ENCODE peak calls at places on chromosomes 11 and 22, in four cellular contexts. W, B, S and R are unnamed samples.
A peak's percentile ranks its signal among the peaks of the same experiment; 100 is the strongest.

GRCh38 chr11:129440028-129440630 is 64.5 kb downstream of the BARX2 start:
- DNase-seq in W (no peak), B (no peak), S (no peak), R (no peak)

GRCh38 chr11:86748296-86748695 is 52.0 kb upstream of the PRSS23 start:
- DNase-seq in W (no peak), B (no peak), S (no peak), R (no peak)

GRCh38 chr22:42924436-42924835 is 67.4 kb upstream of the ARFGAP3 start:
- DNase-seq in W (no peak), B (no peak), S (no peak), R (no peak)

GRCh38 chr11:72238492-72239295 is 5.3 kb downstream of the PHOX2A start:
- DNase-seq in W (peak; percentile 11), B (no peak), S (no peak), R (no peak)

GRCh38 chr11:12717851-12718291 is 43.6 kb downstream of the TEAD1 start:
- DNase-seq in W (no peak), B (no peak), S (no peak), R (no peak)

GRCh38 chr11:62883677-62884076 is 3.0 kb downstream of the SLC3A2 start:
- DNase-seq in W (no peak), B (no peak), S (no peak), R (no peak)

GRCh38 chr11:113176971-113177370 is 137.4 kb upstream of the TTC12 start:
- DNase-seq in W (no peak), B (no peak), S (no peak), R (no peak)

GRCh38 chr22:30267382-30268302 is 991 bp upstream of the OSM start:
- DNase-seq in W (no peak), B (no peak), S (no peak), R (no peak)

GRCh38 chr22:38046070-38046748 is 11.0 kb upstream of the PICK1 start:
- DNase-seq in W (no peak), B (no peak), S (no peak), R (no peak)

GRCh38 chr11:130525307-130525706 is 76.9 kb downstream of the ADAMTS15 start:
- DNase-seq in W (no peak), B (no peak), S (no peak), R (no peak)

GRCh38 chr11:18706330-18707243 is 8.0 kb downstream of the TMEM86A start:
- DNase-seq in W (no peak), B (no peak), S (no peak), R (no peak)

GRCh38 chr11:62150887-62151736 is 27.3 kb downstream of the INCENP start:
- DNase-seq in W (no peak), B (no peak), S (no peak), R (no peak)

GRCh38 chr11:19664896-19665548 is 47.6 kb upstream of the NAV2 start:
- DNase-seq in W (peak; percentile 46), B (no peak), S (no peak), R (peak; percentile 75)

GRCh38 chr11:3920148-3920852 is 64.8 kb downstream of the STIM1 start:
- DNase-seq in W (peak; percentile 67), B (no peak), S (no peak), R (peak; percentile 67)

GRCh38 chr11:65726660-65727059 is 6.1 kb upstream of the RNASEH2C start:
- DNase-seq in W (no peak), B (no peak), S (no peak), R (no peak)

GRCh38 chr11:5242933-5243844 is 6.5 kb downstream of the HBG1 start:
- DNase-seq in W (no peak), B (no peak), S (no peak), R (peak; percentile 53)

GRCh38 chr11:61359541-61359940 is 2.1 kb downstream of the CYB561A3 start:
- DNase-seq in W (no peak), B (no peak), S (no peak), R (no peak)

GRCh38 chr22:31155425-31155824 is 4.6 kb upstream of the RNF185 start:
- DNase-seq in W (no peak), B (no peak), S (no peak), R (peak; percentile 80)

GRCh38 chr11:118841469-118842222 is 42.0 kb upstream of the CXCR5 start:
- DNase-seq in W (no peak), B (no peak), S (no peak), R (no peak)

GRCh38 chr11:72569966-72570892 is 104.0 kb downstream of the PDE2A start:
- DNase-seq in W (no peak), B (no peak), S (no peak), R (peak; percentile 66)

GRCh38 chr11:64606796-64607380 is 15.9 kb downstream of the SLC22A12 start:
- DNase-seq in W (no peak), B (no peak), S (no peak), R (no peak)

GRCh38 chr11:57751676-57752253 is at the start of gene BTBD18:
- DNase-seq in W (no peak), B (peak; percentile 19), S (peak; percentile 57), R (peak; percentile 58)

GRCh38 chr11:86360775-86361395 is 13.8 kb upstream of the CCDC81 start:
- DNase-seq in W (no peak), B (peak; percentile 12), S (peak; percentile 41), R (peak; percentile 73)

GRCh38 chr22:36641902-36642640 is 61.5 kb downstream of the CACNG2 start:
- DNase-seq in W (no peak), B (no peak), S (no peak), R (peak; percentile 36)

GRCh38 chr11:76203131-76203925 is 3.0 kb downstream of the WNT11 start:
- DNase-seq in W (no peak), B (no peak), S (no peak), R (no peak)

GRCh38 chr22:27531782-27532530 is 269.6 kb downstream of the MN1 start:
- DNase-seq in W (no peak), B (no peak), S (no peak), R (peak; percentile 82)

GRCh38 chr22:44091751-44092150 is 67.6 kb downstream of the PARVB start:
- DNase-seq in W (no peak), B (no peak), S (no peak), R (no peak)

GRCh38 chr11:86805873-86806310 is 5.5 kb downstream of the PRSS23 start:
- DNase-seq in W (no peak), B (no peak), S (no peak), R (no peak)

GRCh38 chr11:128328955-128329551 is 258.3 kb downstream of the ETS1 start:
- DNase-seq in W (no peak), B (no peak), S (no peak), R (no peak)

GRCh38 chr11:87144266-87144665 is 106.5 kb downstream of the TMEM135 start:
- DNase-seq in W (no peak), B (no peak), S (no peak), R (no peak)

GRCh38 chr22:49962751-49963646 is 2.4 kb downstream of the PIM3 start:
- DNase-seq in W (peak; percentile 54), B (no peak), S (no peak), R (no peak)

GRCh38 chr11:9150944-9151343 is 59.5 kb upstream of the SCUBE2 start:
- DNase-seq in W (no peak), B (no peak), S (no peak), R (peak; percentile 39)
- TF ChIP-seq POLR2A in W (no peak), B (no peak), S (no peak), R (no peak)

GRCh38 chr11:46295996-46296519 is 18.6 kb downstream of the CREB3L1 start:
- DNase-seq in W (no peak), B (no peak), S (no peak), R (no peak)

GRCh38 chr11:46296520-46297448 is 19.3 kb downstream of the CREB3L1 start:
- DNase-seq in W (no peak), B (no peak), S (no peak), R (peak; percentile 98)

GRCh38 chr11:46293616-46294015 is 16.2 kb downstream of the CREB3L1 start:
- DNase-seq in W (no peak), B (no peak), S (no peak), R (peak; percentile 98)

GRCh38 chr11:46294365-46295309 is 17.2 kb downstream of the CREB3L1 start:
- DNase-seq in W (no peak), B (peak; percentile 87), S (no peak), R (peak; percentile 97)

GRCh38 chr11:46295312-46295995 is 18.0 kb downstream of the CREB3L1 start:
- DNase-seq in W (peak; percentile 66), B (peak; percentile 94), S (no peak), R (peak; percentile 72)
- TF ChIP-seq POLR2A in W (no peak), B (peak; percentile 75), S (peak; percentile 50), R (peak; percentile 17)

GRCh38 chr11:70541699-70542098 is 143.4 kb downstream of the CTTN start:
- DNase-seq in W (no peak), B (no peak), S (no peak), R (no peak)
- TF ChIP-seq POLR2A in W (no peak), B (no peak), S (no peak), R (no peak)

GRCh38 chr22:20996598-20997535 is 5.1 kb downstream of the THAP7 start:
- DNase-seq in W (no peak), B (no peak), S (no peak), R (no peak)
- TF ChIP-seq POLR2A in W (no peak), B (no peak), S (no peak), R (no peak)